ENCODE peak calls at places on chromosomes 13 and 19, in eight cellular contexts. W is SK-N-SH, D is K562, B is endothelial cell of umbilical vein, L is HepG2, U is HCT116, G is H1, E is GM12878. H is an unnamed sample.

GRCh38 chr13:98873377-98874028 is 104.4 kb downstream of the DOCK9 start:
- DNase-seq in W (no peak), E (no peak), G (no peak), D (peak; percentile 16), U (no peak), L (no peak), B (no peak), H (no peak)

GRCh38 chr19:44990966-44991365 is 10.3 kb upstream of the RELB start:
- DNase-seq in G (no peak), D (no peak), L (no peak), B (no peak), W (no peak), E (no peak), U (no peak), H (no peak)

GRCh38 chr19:3986260-3987041 is 1.2 kb upstream of the EEF2 start:
- DNase-seq in L (peak; percentile 72), G (no peak), B (peak; percentile 82), E (peak; percentile 56), U (peak; percentile 74), D (peak; percentile 37), W (peak; percentile 68), H (peak; percentile 79)

GRCh38 chr13:113598481-113598880 is 13.9 kb downstream of the TFDP1 start:
- DNase-seq in D (no peak), B (no peak), U (no peak), E (no peak), L (no peak), G (no peak), W (no peak), H (no peak)

GRCh38 chr13:44436589-44437337 is 63.1 kb downstream of the SERP2 start:
- DNase-seq in B (peak; percentile 94), E (no peak), G (peak; percentile 86), L (peak; percentile 86), D (peak; percentile 91), W (peak; percentile 92), U (peak; percentile 90), H (peak; percentile 77)

GRCh38 chr13:95535243-95535642 is 17.3 kb upstream of the CLDN10 start:
- DNase-seq in D (no peak), G (no peak), U (peak; percentile 77), W (no peak), E (no peak), B (peak; percentile 94), L (peak; percentile 84), H (no peak)

GRCh38 chr13:101942535-101943157 is 459.2 kb downstream of the FGF14 start:
- DNase-seq in D (no peak), E (no peak), U (no peak), L (no peak), G (no peak), B (no peak), W (peak; percentile 53), H (peak; percentile 63)

GRCh38 chr13:93420887-93421286 is 194.3 kb downstream of the GPC6 start:
- DNase-seq in E (no peak), W (no peak), B (no peak), L (no peak), U (no peak), G (no peak), D (no peak), H (no peak)

GRCh38 chr13:99078014-99078771 is 100.3 kb upstream of the DOCK9 start:
- DNase-seq in W (no peak), B (no peak), G (no peak), U (no peak), D (peak; percentile 17), E (no peak), L (no peak), H (no peak)

GRCh38 chr13:31192306-31192705 is 7.5 kb upstream of the B3GLCT start:
- DNase-seq in B (no peak), G (no peak), L (no peak), U (no peak), D (no peak), W (no peak), E (no peak), H (no peak)

GRCh38 chr13:30978981-30979956 is 46.8 kb downstream of the TEX26 start:
- DNase-seq in L (peak; percentile 16), E (no peak), B (peak; percentile 5), D (peak; percentile 24), U (peak; percentile 38), W (peak; percentile 29), G (peak; percentile 85), H (no peak)

GRCh38 chr13:74288361-74288911 is 154.2 kb upstream of the KLF12 start:
- DNase-seq in G (no peak), L (no peak), U (no peak), B (peak; percentile 16), W (peak; percentile 10), D (no peak), E (no peak), H (no peak)

GRCh38 chr19:19582471-19582870 is 36.0 kb downstream of the PBX4 start:
- DNase-seq in G (no peak), W (no peak), E (no peak), L (no peak), U (no peak), B (no peak), D (no peak), H (no peak)

GRCh38 chr19:7172794-7173193 is 103.3 kb downstream of the ZNF557 start:
- DNase-seq in E (no peak), W (no peak), G (no peak), D (no peak), L (no peak), B (no peak), U (no peak), H (no peak)

GRCh38 chr13:67063036-67063435 is 167.1 kb downstream of the PCDH9 start:
- DNase-seq in E (no peak), L (no peak), B (no peak), U (no peak), W (no peak), D (no peak), G (no peak), H (no peak)

GRCh38 chr13:48412881-48413351 is at the start of gene LPAR6:
- DNase-seq in L (peak; percentile 95), D (no peak), G (no peak), W (no peak), B (peak; percentile 88), U (no peak), E (no peak), H (no peak)
- H3K4me3 ChIP-seq in L (peak within 1 kb of the TSS; percentile 72), D (no peak within 1 kb of the TSS), G (peak within 1 kb of the TSS; percentile 3), W (no peak within 1 kb of the TSS), B (peak within 1 kb of the TSS; percentile 99), U (no peak within 1 kb of the TSS), E (peak within 1 kb of the TSS; percentile 39), H (peak within 1 kb of the TSS; percentile 74)

GRCh38 chr19:10566658-10567410 is 1.0 kb upstream of the KRI1 start:
- DNase-seq in D (no peak), W (no peak), G (no peak), E (peak; percentile 82), U (no peak), B (no peak), L (no peak), H (no peak)
- H3K9ac ChIP-seq in D (peak overlapping the region; percentile 9), W (peak overlapping the region; percentile 56), G (no peak overlapping the region), E (peak overlapping the region; percentile 59), U (peak overlapping the region; percentile 99), B (peak overlapping the region; percentile 26), L (no peak overlapping the region), H (peak overlapping the region; percentile 11)

GRCh38 chr19:48628486-48629296 is 8.5 kb downstream of the DBP start:
- DNase-seq in E (no peak), U (no peak), G (no peak), D (no peak), B (no peak), W (no peak), L (no peak), H (no peak)

GRCh38 chr19:48630289-48631036 is 6.7 kb downstream of the DBP start:
- DNase-seq in L (no peak), U (no peak), W (no peak), D (no peak), G (no peak), E (no peak), B (peak; percentile 70), H (no peak)

GRCh38 chr19:48631254-48631653 is 5.9 kb downstream of the DBP start:
- DNase-seq in U (no peak), E (no peak), B (no peak), G (no peak), D (no peak), W (no peak), L (no peak), H (no peak)

GRCh38 chr19:48629297-48629598 is 7.9 kb downstream of the DBP start:
- DNase-seq in L (no peak), D (no peak), G (no peak), E (no peak), W (no peak), B (no peak), U (no peak), H (no peak)

DNA sequence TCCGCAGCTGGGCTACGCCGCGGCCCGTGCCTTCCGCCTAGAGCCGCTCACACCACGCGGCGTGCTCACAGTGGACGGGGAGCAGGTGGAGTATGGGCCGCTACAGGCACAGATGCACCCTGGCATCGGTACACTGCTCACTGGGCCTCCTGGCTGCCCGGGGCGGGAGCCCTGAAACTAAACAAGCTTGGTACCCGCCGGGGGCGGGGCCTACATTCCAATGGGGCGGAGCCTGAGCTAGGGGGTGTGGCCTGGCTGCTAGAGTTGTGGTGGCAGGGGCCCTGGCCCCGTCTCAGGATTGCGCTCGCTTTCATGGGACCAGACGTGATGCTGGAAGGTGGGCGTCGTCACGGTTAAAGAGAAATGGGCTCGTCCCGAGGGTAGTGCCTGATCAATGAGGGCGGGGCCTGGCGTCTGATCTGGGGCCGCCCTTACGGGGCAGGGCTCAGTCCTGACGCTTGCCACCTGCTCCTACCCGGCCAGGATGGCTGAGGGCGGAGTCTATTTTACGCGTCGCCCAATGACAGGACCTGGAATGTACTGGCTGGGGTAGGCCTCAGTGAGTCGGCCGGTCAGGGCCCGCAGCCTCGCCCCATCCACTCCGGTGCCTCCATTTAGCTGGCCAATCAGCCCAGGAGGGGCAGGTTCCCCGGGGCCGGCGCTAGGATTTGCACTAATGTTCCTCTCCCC is 7.4 kb downstream of the DBP start:
- DNase-seq in E (no peak), G (peak; percentile 97), D (peak; percentile 59), B (peak; percentile 82), L (no peak), W (peak; percentile 71), U (peak; percentile 96), H (no peak)
- TF ChIP-seq POLR2AphosphoS5 in E (no peak), G (peak; percentile 74), D (no peak), B (peak; percentile 65), L (no peak), W (no peak), U (peak; percentile 95), H (peak; percentile 65)

DNA sequence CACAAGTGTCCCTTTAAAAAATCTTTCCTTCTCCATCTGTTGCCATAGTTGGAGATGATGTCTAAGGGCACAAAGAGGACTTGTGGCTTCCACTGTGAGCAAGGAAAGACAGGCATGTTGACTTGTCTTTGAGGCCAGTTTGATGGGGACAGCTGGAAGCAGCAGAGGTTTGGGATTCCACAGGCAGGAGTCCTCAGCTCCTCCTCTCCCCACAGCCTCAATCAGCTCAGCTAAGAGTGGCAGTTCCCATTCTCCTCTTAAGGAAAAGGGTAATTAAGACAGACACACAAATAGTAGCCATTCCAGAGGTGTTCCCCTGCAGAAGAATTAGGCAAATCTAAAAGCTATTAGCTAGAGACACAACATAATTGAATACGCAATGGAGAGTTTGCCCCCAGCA is 434.1 kb downstream of the FOXO1 start:
- DNase-seq in G (no peak), B (no peak), D (no peak), W (no peak), E (no peak), L (no peak), U (no peak), H (no peak)
- H3K4me3 ChIP-seq in G (no peak overlapping the region), B (no peak overlapping the region), D (no peak overlapping the region), W (no peak overlapping the region), E (no peak overlapping the region), L (no peak overlapping the region), U (no peak overlapping the region), H (no peak overlapping the region)